ENCODE peak calls at places on chromosomes 13 and 19, in seven cellular contexts. U, J, C, T, W, O and D are unnamed samples. For H3K4me1, the result is how much of the 10 kb centered on the place peaks cover.

GRCh38 chr13:32669030-32669646 is 82.9 kb downstream of the PDS5B start:
- DNase-seq in U (no peak), C (peak), O (no peak), T (peak), J (peak), W (no peak), D (no peak)

GRCh38 chr19:8489591-8490394 is 12.6 kb downstream of the PRAM1 start:
- DNase-seq in O (no peak), W (no peak), C (no peak), U (no peak), T (no peak), J (no peak), D (no peak)

GRCh38 chr19:18135712-18136584 is 17.0 kb upstream of the PIK3R2 start:
- DNase-seq in J (no peak), W (no peak), C (no peak), T (no peak), O (peak), U (no peak), D (no peak)

GRCh38 chr19:33799507-33799906 is 2.8 kb downstream of the KCTD15 start:
- DNase-seq in O (no peak), W (no peak), C (no peak), U (no peak), J (no peak), T (no peak), D (no peak)

GRCh38 chr13:37956536-37956935 is 87.0 kb upstream of the TRPC4 start:
- DNase-seq in W (no peak), J (no peak), C (no peak), T (no peak), O (no peak), U (no peak), D (no peak)

GRCh38 chr13:92307752-92308151 is 909.3 kb downstream of the GPC5 start:
- DNase-seq in W (no peak), T (no peak), U (no peak), C (no peak), J (no peak), O (no peak), D (no peak)

GRCh38 chr13:78121459-78122348 is 203.1 kb upstream of the EDNRB start:
- DNase-seq in T (peak), J (peak), U (no peak), W (peak), O (no peak), C (peak), D (peak)

GRCh38 chr19:43563816-43564215 is 11.5 kb downstream of the XRCC1 start:
- DNase-seq in W (no peak), O (no peak), C (no peak), J (no peak), U (no peak), T (no peak), D (no peak)

GRCh38 chr13:98657506-98658085 is 80.7 kb upstream of the STK24 start:
- DNase-seq in J (no peak), U (no peak), T (no peak), W (no peak), C (no peak), O (no peak), D (no peak)

GRCh38 chr13:101231751-101232428 is 184.4 kb downstream of the NALCN start:
- DNase-seq in W (no peak), U (no peak), J (peak), O (no peak), T (peak), C (no peak), D (no peak)

GRCh38 chr13:26255717-26256277 is 1.9 kb downstream of the CDK8 start:
- DNase-seq in W (no peak), T (peak), C (no peak), U (no peak), O (no peak), J (peak), D (no peak)

GRCh38 chr13:40102854-40103253 is 447.4 kb downstream of the COG6 start:
- DNase-seq in O (no peak), U (no peak), T (peak), C (peak), W (no peak), J (peak), D (no peak)

GRCh38 chr19:19642506-19643157 is 825 bp downstream of the GMIP start:
- DNase-seq in W (no peak), J (no peak), U (no peak), C (no peak), T (no peak), O (no peak), D (no peak)

GRCh38 chr19:29508181-29508580 is 17.6 kb upstream of the VSTM2B start:
- DNase-seq in U (no peak), T (no peak), C (no peak), O (no peak), J (no peak), W (no peak), D (no peak)

DNA sequence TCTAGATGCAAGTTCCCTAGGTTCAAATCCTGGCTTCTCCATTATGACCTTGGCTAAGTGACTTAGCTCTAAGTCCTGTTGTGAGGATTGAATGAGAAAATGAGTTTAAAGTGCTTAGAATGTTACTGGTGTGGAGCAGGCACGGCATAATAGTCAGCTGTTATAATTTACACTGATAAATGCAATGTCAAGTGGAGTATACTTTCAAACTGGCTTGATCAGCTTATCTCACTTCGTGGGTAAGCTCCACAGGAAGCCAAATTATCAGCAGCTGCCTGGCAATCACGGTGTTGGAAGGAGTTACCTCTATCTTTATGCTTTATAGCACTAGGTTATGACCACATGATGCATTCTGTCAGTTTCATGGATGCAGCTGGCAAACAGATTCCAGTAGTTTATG is 272.8 kb downstream of the OLFM4 start:
- DNase-seq in C (no peak), T (no peak), J (no peak), O (no peak), W (no peak), U (no peak), D (no peak)
- H3K27ac ChIP-seq in C (no peak), T (no peak), J (no peak), O (no peak), W (no peak), U (no peak), D (no peak)

GRCh38 chr19:4580021-4580901 is 20.8 kb upstream of the SEMA6B start:
- DNase-seq in T (no peak), C (no peak), U (no peak), W (no peak), J (no peak), O (no peak), D (no peak)
- H3K4me3 ChIP-seq in T (no peak), C (peak), U (peak), W (peak), J (no peak), O (no peak), D (peak)

GRCh38 chr13:48532146-48532472 is 771 bp downstream of the RCBTB2 start:
- DNase-seq in W (no peak), J (peak), U (no peak), T (peak), O (no peak), C (no peak), D (peak)
- H3K4me1 ChIP-seq in W (under half), J (under half), U (under half), T (under half), O (under half), C (under half), D (under half)

GRCh38 chr13:54449922-54450321 is 1421.3 kb downstream of the OLFM4 start:
- DNase-seq in T (no peak), O (no peak), W (no peak), C (no peak), J (no peak), U (no peak), D (no peak)
- H3K27ac ChIP-seq in T (no peak), O (no peak), W (no peak), C (no peak), J (no peak), U (no peak), D (no peak)

GRCh38 chr13:99955747-99956472 is 15.7 kb downstream of the ZIC5 start:
- DNase-seq in J (peak), W (no peak), T (peak), C (no peak), O (no peak), U (no peak), D (no peak)

GRCh38 chr13:99958402-99959126 is 13.0 kb downstream of the ZIC5 start:
- DNase-seq in U (no peak), O (no peak), T (no peak), J (no peak), C (no peak), W (no peak), D (no peak)

GRCh38 chr13:99959127-99959529 is 12.4 kb downstream of the ZIC5 start:
- DNase-seq in W (no peak), C (no peak), U (no peak), J (no peak), T (no peak), O (no peak), D (no peak)

GRCh38 chr13:99955107-99955746 is 16.3 kb downstream of the ZIC5 start:
- DNase-seq in J (no peak), W (no peak), O (no peak), C (no peak), U (no peak), T (no peak), D (no peak)

GRCh38 chr13:99956473-99957349 is 14.9 kb downstream of the ZIC5 start:
- DNase-seq in W (no peak), C (no peak), U (no peak), O (no peak), J (no peak), T (no peak), D (no peak)
- H3K4me3 ChIP-seq in W (peak), C (no peak), U (peak), O (peak), J (no peak), T (no peak), D (no peak)

GRCh38 chr19:46809534-46810272 is 21.3 kb upstream of the SLC1A5 start:
- DNase-seq in J (no peak), W (no peak), T (no peak), U (no peak), O (no peak), C (no peak), D (no peak)
- H3K4me1 ChIP-seq in J (under half), W (under half), T (under half), U (under half), O (under half), C (under half), D (under half)